ENCODE peak calls at places on chromosomes 3 and 15, in seven cellular contexts. W is fibroblast of villous mesenchyme, F is GM20000, B is GM10248, K is fibroblast of mammary gland, Z is breast epithelium, X is body of pancreas. S is an unnamed sample.

GRCh38 chr3:120797857-120798256 is 55.3 kb downstream of the GTF2E1 start:
- DNase-seq in W (no peak), F (no peak), B (no peak), K (no peak), Z (no peak), X (no peak), S (no peak)

GRCh38 chr3:90015688-90016356 is 908.4 kb downstream of the EPHA3 start:
- DNase-seq in W (peak; percentile 71), F (no peak), B (no peak), K (peak; percentile 95), Z (no peak), X (no peak), S (no peak)

GRCh38 chr15:68352401-68353062 is 75.0 kb downstream of the FEM1B start:
- DNase-seq in W (peak; percentile 96), F (no peak), B (no peak), K (peak; percentile 97), Z (no peak), X (no peak), S (no peak)

GRCh38 chr3:191066669-191067068 is 132.4 kb upstream of the OSTN start:
- DNase-seq in W (peak; percentile 38), F (no peak), B (no peak), K (peak; percentile 88), Z (no peak), X (no peak), S (no peak)

GRCh38 chr15:66654718-66655375 is 47.2 kb upstream of the SMAD6 start:
- DNase-seq in W (no peak), F (no peak), B (no peak), K (no peak), Z (no peak), X (no peak), S (no peak)

GRCh38 chr3:151879037-151879436 is 5.6 kb downstream of the SUCNR1 start:
- DNase-seq in W (no peak), F (no peak), B (no peak), K (peak; percentile 43), Z (no peak), X (no peak), S (no peak)

GRCh38 chr3:112871735-112872134 is 25.1 kb upstream of the CD200R1L start:
- DNase-seq in W (no peak), F (no peak), B (no peak), K (no peak), Z (no peak), X (no peak), S (no peak)

GRCh38 chr15:86317379-86317745 is 237.7 kb downstream of the AGBL1 start:
- DNase-seq in W (no peak), F (no peak), B (no peak), K (no peak), Z (no peak), X (no peak), S (no peak)

GRCh38 chr3:69761896-69762789 is 22.9 kb downstream of the MITF start:
- DNase-seq in W (peak; percentile 94), F (no peak), B (no peak), K (peak; percentile 89), Z (no peak), X (no peak), S (no peak)

GRCh38 chr15:66043264-66043663 is 174.0 kb downstream of the RAB11A start:
- DNase-seq in W (no peak), F (no peak), B (no peak), K (no peak), Z (no peak), X (peak; percentile 57), S (no peak)

GRCh38 chr3:117734431-117734830 is 1024.9 kb downstream of the TUSC7 start:
- DNase-seq in W (peak; percentile 13), F (no peak), B (no peak), K (peak; percentile 43), Z (no peak), X (no peak), S (no peak)

GRCh38 chr3:155323063-155323666 is 29.7 kb upstream of the STRIT1 start:
- DNase-seq in W (peak; percentile 82), F (peak; percentile 55), B (peak; percentile 34), K (peak; percentile 93), Z (no peak), X (peak; percentile 20), S (no peak)

GRCh38 chr3:148794357-148794756 is 33.3 kb upstream of the CPB1 start:
- DNase-seq in W (no peak), F (no peak), B (no peak), K (peak; percentile 16), Z (no peak), X (no peak), S (no peak)

GRCh38 chr15:45732544-45733130 is 97.8 kb downstream of the SQOR start:
- DNase-seq in W (no peak), F (no peak), B (no peak), K (no peak), Z (no peak), X (no peak), S (no peak)

GRCh38 chr15:51621917-51622268 is 678 bp downstream of the DMXL2 start:
- DNase-seq in W (peak; percentile 64), F (peak; percentile 63), B (peak; percentile 60), K (peak; percentile 59), Z (no peak), X (peak; percentile 48), S (no peak)

GRCh38 chr15:44145495-44145894 is 49.6 kb downstream of the FRMD5 start:
- DNase-seq in W (no peak), F (no peak), B (no peak), K (no peak), Z (no peak), X (no peak), S (no peak)

GRCh38 chr3:80051602-80051962 is 283.8 kb upstream of the ROBO1 start:
- DNase-seq in W (no peak), F (no peak), B (no peak), K (no peak), Z (no peak), X (no peak), S (no peak)

GRCh38 chr3:187027531-187027936 is 97.2 kb downstream of the ST6GAL1 start:
- DNase-seq in W (no peak), F (no peak), B (no peak), K (no peak), Z (no peak), X (no peak), S (no peak)

GRCh38 chr3:52194541-52195296 is 3.2 kb upstream of the ALAS1 start:
- DNase-seq in W (peak; percentile 77), F (no peak), B (no peak), K (no peak), Z (no peak), X (no peak), S (no peak)

GRCh38 chr3:46708401-46709146 is 7.4 kb downstream of the TMIE start:
- DNase-seq in W (no peak), F (no peak), B (no peak), K (no peak), Z (peak; percentile 37), X (peak; percentile 5), S (no peak)

GRCh38 chr3:1346386-1346785 is 253.6 kb downstream of the CNTN6 start:
- DNase-seq in W (no peak), F (no peak), B (no peak), K (no peak), Z (no peak), X (no peak), S (no peak)

GRCh38 chr3:21717272-21717671 is 33.7 kb downstream of the ZNF385D start:
- DNase-seq in W (no peak), F (no peak), B (no peak), K (no peak), Z (no peak), X (no peak), S (no peak)

GRCh38 chr3:190225186-190225692 is 97.0 kb downstream of the CLDN1 start:
- DNase-seq in W (peak; percentile 49), F (peak; percentile 9), B (peak; percentile 13), K (peak; percentile 49), Z (no peak), X (no peak), S (no peak)

GRCh38 chr3:76438971-76439370 is 600.9 kb upstream of the ROBO2 start:
- DNase-seq in W (no peak), F (no peak), B (no peak), K (no peak), Z (no peak), X (no peak), S (no peak)

GRCh38 chr15:35481992-35482391 is 64.0 kb downstream of the DPH6 start:
- DNase-seq in W (peak; percentile 56), F (no peak), B (no peak), K (peak; percentile 68), Z (no peak), X (no peak), S (no peak)

GRCh38 chr3:142944346-142944745 is 19.1 kb downstream of the PAQR9 start:
- DNase-seq in W (no peak), F (no peak), B (no peak), K (no peak), Z (no peak), X (no peak), S (no peak)

DNA sequence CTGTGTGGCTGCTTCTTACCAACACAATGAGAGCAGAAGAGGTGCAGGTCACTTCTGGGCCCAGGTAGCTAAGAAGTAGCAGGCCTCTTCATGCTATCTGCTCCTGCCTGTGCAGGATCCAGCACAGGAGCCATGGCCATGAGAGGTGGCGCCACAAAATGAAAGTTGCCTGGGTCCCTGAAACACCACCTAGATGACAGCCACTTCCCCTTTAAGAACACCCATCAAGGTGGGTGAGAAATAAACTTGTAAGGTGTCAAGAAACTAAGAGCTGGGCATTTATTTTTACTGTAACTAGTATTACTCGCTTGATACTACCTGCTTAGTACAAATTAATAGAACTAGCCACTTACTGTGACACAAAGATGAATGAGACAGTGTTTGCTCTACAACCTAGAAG is 484.6 kb upstream of the TBL1XR1 start:
- DNase-seq in W (no peak), F (no peak), B (no peak), K (no peak), Z (no peak), X (no peak), S (no peak)
- TF ChIP-seq CTCF in W (no peak), F (no peak), B (no peak), K (no peak), Z (no peak), X (no peak), S (no peak)

GRCh38 chr3:39260957-39261356 is 18.9 kb downstream of the CX3CR1 start:
- DNase-seq in W (peak; percentile 93), F (peak; percentile 41), B (peak; percentile 46), K (peak; percentile 92), Z (peak; percentile 61), X (peak; percentile 34), S (peak; percentile 58)
- TF ChIP-seq CTCF in W (peak; percentile 48), F (no peak), B (peak; percentile 5), K (peak; percentile 51), Z (peak; percentile 47), X (peak; percentile 8), S (no peak)

DNA sequence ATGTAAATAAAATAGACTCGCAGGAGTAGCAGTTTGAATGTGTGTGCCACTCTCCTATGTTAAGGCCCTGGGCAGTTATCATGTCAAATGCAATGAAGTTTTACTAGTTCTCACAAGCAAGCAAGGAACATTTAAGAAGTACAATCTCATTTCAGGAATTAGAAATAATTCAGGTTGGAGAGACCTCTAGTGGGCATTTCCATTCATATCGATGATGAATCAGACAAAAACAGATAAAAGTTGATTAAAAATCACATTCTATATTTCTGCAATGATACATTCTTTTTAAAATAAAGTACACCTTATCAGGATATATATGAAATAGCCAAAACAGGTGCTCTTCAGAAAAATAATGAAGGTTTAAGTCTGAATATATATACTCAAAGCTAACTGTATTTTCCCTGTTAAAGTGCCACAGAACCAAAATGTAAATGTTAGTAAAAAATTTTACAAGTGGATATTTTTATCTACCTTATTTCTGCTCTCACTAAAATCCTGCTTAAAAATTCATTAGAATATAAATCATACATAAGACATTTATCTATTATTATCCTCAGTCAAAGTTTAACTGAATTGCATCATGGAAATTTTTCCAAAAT is 492.4 kb upstream of the FRG2C start:
- DNase-seq in W (peak; percentile 7), F (no peak), B (no peak), K (peak; percentile 23), Z (no peak), X (no peak), S (no peak)
- TF ChIP-seq CTCF in W (peak; percentile 37), F (no peak), B (peak; percentile 41), K (peak; percentile 38), Z (peak; percentile 11), X (no peak), S (no peak)

GRCh38 chr3:106067711-106068110 is 198.9 kb upstream of the CBLB start:
- DNase-seq in W (no peak), F (no peak), B (no peak), K (no peak), Z (no peak), X (no peak), S (no peak)
- TF ChIP-seq CTCF in W (no peak), F (no peak), B (no peak), K (no peak), Z (no peak), X (no peak), S (no peak)